ENCODE peak calls at places on chromosomes 12 and 14, in nine cellular contexts. One of them, this sample, is unnamed.

GRCh38 chr12:122031342-122032216 is 9.9 kb downstream of the BCL7A start:
- DNase-seq in left lung: no peak
- DNase-seq in fibroblast of lung: no peak
- DNase-seq in adrenal gland: peak
- DNase-seq in H1: peak
- DNase-seq in tibial artery: no peak
- DNase-seq in HepG2: no peak
- DNase-seq in CD8-positive, alpha-beta T cell: peak
- DNase-seq in OCI-LY7: peak
- DNase-seq in this sample: no peak

GRCh38 chr12:95215925-95216324 is 1.3 kb downstream of the FGD6 start:
- DNase-seq in H1: no peak
- DNase-seq in adrenal gland: no peak
- DNase-seq in tibial artery: no peak
- DNase-seq in CD8-positive, alpha-beta T cell: no peak
- DNase-seq in HepG2: peak
- DNase-seq in left lung: no peak
- DNase-seq in fibroblast of lung: peak
- DNase-seq in OCI-LY7: peak
- DNase-seq in this sample: no peak

GRCh38 chr14:41167040-41167439 is 439.6 kb upstream of the LRFN5 start:
- DNase-seq in CD8-positive, alpha-beta T cell: no peak
- DNase-seq in fibroblast of lung: no peak
- DNase-seq in OCI-LY7: no peak
- DNase-seq in HepG2: no peak
- DNase-seq in H1: no peak
- DNase-seq in left lung: no peak
- DNase-seq in adrenal gland: no peak
- DNase-seq in tibial artery: no peak
- DNase-seq in this sample: no peak

GRCh38 chr12:43113153-43113552 is 438.9 kb downstream of the ADAMTS20 start:
- DNase-seq in left lung: no peak
- DNase-seq in HepG2: no peak
- DNase-seq in fibroblast of lung: peak
- DNase-seq in adrenal gland: no peak
- DNase-seq in H1: no peak
- DNase-seq in CD8-positive, alpha-beta T cell: no peak
- DNase-seq in tibial artery: no peak
- DNase-seq in OCI-LY7: no peak
- DNase-seq in this sample: no peak

GRCh38 chr12:107891967-107892366 is 117.5 kb downstream of the ASCL4 start:
- DNase-seq in CD8-positive, alpha-beta T cell: no peak
- DNase-seq in left lung: no peak
- DNase-seq in H1: no peak
- DNase-seq in adrenal gland: peak
- DNase-seq in tibial artery: no peak
- DNase-seq in OCI-LY7: peak
- DNase-seq in HepG2: no peak
- DNase-seq in fibroblast of lung: no peak
- DNase-seq in this sample: no peak

GRCh38 chr14:72812292-72812851 is 81.5 kb downstream of the DPF3 start:
- DNase-seq in tibial artery: peak
- DNase-seq in H1: no peak
- DNase-seq in HepG2: no peak
- DNase-seq in fibroblast of lung: no peak
- DNase-seq in OCI-LY7: no peak
- DNase-seq in adrenal gland: no peak
- DNase-seq in left lung: no peak
- DNase-seq in CD8-positive, alpha-beta T cell: no peak
- DNase-seq in this sample: peak

GRCh38 chr14:103517626-103518415 is 4.8 kb downstream of the CKB start:
- DNase-seq in fibroblast of lung: no peak
- DNase-seq in CD8-positive, alpha-beta T cell: no peak
- DNase-seq in HepG2: no peak
- DNase-seq in OCI-LY7: no peak
- DNase-seq in H1: peak
- DNase-seq in tibial artery: no peak
- DNase-seq in adrenal gland: peak
- DNase-seq in left lung: no peak
- DNase-seq in this sample: no peak

GRCh38 chr12:80877706-80878384 is 59.9 kb downstream of the LIN7A start:
- DNase-seq in H1: no peak
- DNase-seq in adrenal gland: no peak
- DNase-seq in left lung: no peak
- DNase-seq in OCI-LY7: no peak
- DNase-seq in HepG2: no peak
- DNase-seq in fibroblast of lung: peak
- DNase-seq in CD8-positive, alpha-beta T cell: no peak
- DNase-seq in tibial artery: no peak
- DNase-seq in this sample: no peak

GRCh38 chr14:102321456-102322101 is 2.0 kb downstream of the ZNF839 start:
- DNase-seq in CD8-positive, alpha-beta T cell: no peak
- DNase-seq in OCI-LY7: no peak
- DNase-seq in left lung: no peak
- DNase-seq in adrenal gland: no peak
- DNase-seq in tibial artery: no peak
- DNase-seq in H1: no peak
- DNase-seq in HepG2: peak
- DNase-seq in fibroblast of lung: no peak
- DNase-seq in this sample: no peak

GRCh38 chr12:67271976-67272375 is 2.8 kb downstream of the CAND1 start:
- DNase-seq in H1: no peak
- DNase-seq in fibroblast of lung: peak
- DNase-seq in OCI-LY7: no peak
- DNase-seq in HepG2: no peak
- DNase-seq in tibial artery: no peak
- DNase-seq in CD8-positive, alpha-beta T cell: no peak
- DNase-seq in adrenal gland: no peak
- DNase-seq in left lung: no peak
- DNase-seq in this sample: no peak

GRCh38 chr14:91325211-91325610 is 80.7 kb upstream of the GPR68 start:
- DNase-seq in OCI-LY7: no peak
- DNase-seq in CD8-positive, alpha-beta T cell: peak
- DNase-seq in left lung: no peak
- DNase-seq in H1: no peak
- DNase-seq in adrenal gland: no peak
- DNase-seq in tibial artery: no peak
- DNase-seq in HepG2: no peak
- DNase-seq in fibroblast of lung: no peak
- DNase-seq in this sample: no peak

GRCh38 chr12:9649532-9649940 is 20.0 kb upstream of the CLEC2D start:
- DNase-seq in HepG2: no peak
- DNase-seq in OCI-LY7: peak
- DNase-seq in left lung: no peak
- DNase-seq in H1: no peak
- DNase-seq in fibroblast of lung: no peak
- DNase-seq in CD8-positive, alpha-beta T cell: peak
- DNase-seq in tibial artery: no peak
- DNase-seq in adrenal gland: no peak
- DNase-seq in this sample: no peak

GRCh38 chr14:73753043-73753886 is 39.1 kb upstream of the PNMA1 start:
- DNase-seq in H1: no peak
- DNase-seq in tibial artery: no peak
- DNase-seq in left lung: no peak
- DNase-seq in HepG2: peak
- DNase-seq in OCI-LY7: peak
- DNase-seq in CD8-positive, alpha-beta T cell: peak
- DNase-seq in adrenal gland: peak
- DNase-seq in fibroblast of lung: no peak
- DNase-seq in this sample: no peak

GRCh38 chr12:2376855-2377657 is 324.3 kb downstream of the CACNA1C start:
- DNase-seq in left lung: no peak
- DNase-seq in OCI-LY7: no peak
- DNase-seq in H1: peak
- DNase-seq in fibroblast of lung: no peak
- DNase-seq in HepG2: no peak
- DNase-seq in CD8-positive, alpha-beta T cell: no peak
- DNase-seq in tibial artery: peak
- DNase-seq in adrenal gland: no peak
- DNase-seq in this sample: no peak

DNA sequence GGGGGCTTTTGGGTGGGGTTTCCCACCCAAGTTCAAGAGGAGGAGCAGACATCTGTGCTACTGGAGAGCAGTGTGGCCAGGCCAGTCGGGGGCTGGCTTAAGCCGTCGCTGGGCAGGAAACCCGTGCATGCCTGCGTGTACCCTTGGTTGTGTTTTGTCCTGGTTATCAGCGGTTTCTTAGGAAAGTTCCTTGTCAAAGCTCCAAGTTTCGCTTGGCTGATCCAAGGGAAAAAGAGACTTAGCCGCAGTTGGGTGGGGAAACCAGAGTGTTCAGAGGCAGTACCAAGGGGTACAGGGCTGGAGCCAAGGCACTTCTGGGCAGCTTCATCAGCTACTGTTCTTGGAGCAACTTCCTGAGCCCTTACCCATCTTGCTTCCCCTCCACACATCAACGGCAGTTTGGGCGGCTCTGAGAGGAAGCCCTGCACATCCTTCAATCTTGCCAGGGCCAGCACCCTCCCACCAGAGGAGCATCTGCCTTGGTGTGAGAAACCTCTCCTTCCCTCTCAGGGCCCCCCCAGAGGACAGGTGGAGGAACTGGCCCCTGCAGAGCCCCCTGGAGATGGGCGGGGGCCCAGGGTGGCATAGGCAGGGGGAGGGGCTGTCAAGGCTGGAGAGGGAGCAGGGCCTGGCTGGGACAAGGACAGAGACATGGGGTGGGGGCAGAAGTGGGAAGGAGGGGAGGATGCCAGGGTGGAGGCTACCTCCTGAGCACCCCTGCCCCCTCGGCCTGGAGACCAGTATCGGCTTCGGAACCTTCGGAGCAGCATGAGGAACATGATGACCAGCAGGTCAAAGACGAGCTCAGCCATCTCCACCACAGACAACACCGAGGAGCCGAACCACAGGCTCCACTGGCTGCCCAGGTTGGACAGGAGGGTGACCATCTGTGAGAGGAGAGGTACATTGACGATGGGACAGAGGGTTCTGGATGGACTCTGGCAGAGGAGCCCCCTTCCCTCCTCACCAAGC is 5.8 kb upstream of the TNFRSF1A start:
- DNase-seq in adrenal gland: peak
- DNase-seq in CD8-positive, alpha-beta T cell: no peak
- DNase-seq in HepG2: no peak
- DNase-seq in OCI-LY7: no peak
- DNase-seq in tibial artery: peak
- DNase-seq in H1: no peak
- DNase-seq in left lung: no peak
- DNase-seq in fibroblast of lung: peak
- DNase-seq in this sample: no peak
- H3K4me3 ChIP-seq in adrenal gland: no peak
- H3K4me3 ChIP-seq in CD8-positive, alpha-beta T cell: no peak
- H3K4me3 ChIP-seq in HepG2: no peak
- H3K4me3 ChIP-seq in OCI-LY7: no peak
- H3K4me3 ChIP-seq in tibial artery: peak
- H3K4me3 ChIP-seq in H1: no peak
- H3K4me3 ChIP-seq in left lung: no peak
- H3K4me3 ChIP-seq in fibroblast of lung: no peak
- H3K4me3 ChIP-seq in this sample: no peak

GRCh38 chr12:125187148-125187733 is 122.0 kb downstream of the AACS start:
- DNase-seq in fibroblast of lung: peak
- DNase-seq in CD8-positive, alpha-beta T cell: no peak
- DNase-seq in OCI-LY7: no peak
- DNase-seq in adrenal gland: no peak
- DNase-seq in tibial artery: no peak
- DNase-seq in left lung: no peak
- DNase-seq in HepG2: no peak
- DNase-seq in H1: peak
- DNase-seq in this sample: no peak

GRCh38 chr12:125186471-125187147 is 121.4 kb downstream of the AACS start:
- DNase-seq in H1: peak
- DNase-seq in tibial artery: no peak
- DNase-seq in left lung: no peak
- DNase-seq in OCI-LY7: peak
- DNase-seq in fibroblast of lung: no peak
- DNase-seq in HepG2: no peak
- DNase-seq in adrenal gland: no peak
- DNase-seq in CD8-positive, alpha-beta T cell: no peak
- DNase-seq in this sample: no peak

GRCh38 chr12:125184213-125184952 is 119.1 kb downstream of the AACS start:
- DNase-seq in adrenal gland: no peak
- DNase-seq in H1: no peak
- DNase-seq in CD8-positive, alpha-beta T cell: no peak
- DNase-seq in fibroblast of lung: no peak
- DNase-seq in OCI-LY7: no peak
- DNase-seq in HepG2: no peak
- DNase-seq in tibial artery: no peak
- DNase-seq in left lung: no peak
- DNase-seq in this sample: no peak

GRCh38 chr12:125185311-125185739 is 120.1 kb downstream of the AACS start:
- DNase-seq in CD8-positive, alpha-beta T cell: no peak
- DNase-seq in OCI-LY7: no peak
- DNase-seq in adrenal gland: no peak
- DNase-seq in left lung: no peak
- DNase-seq in HepG2: no peak
- DNase-seq in tibial artery: no peak
- DNase-seq in fibroblast of lung: no peak
- DNase-seq in H1: peak
- DNase-seq in this sample: no peak

GRCh38 chr12:125185740-125186470 is 120.7 kb downstream of the AACS start:
- DNase-seq in fibroblast of lung: peak
- DNase-seq in HepG2: peak
- DNase-seq in adrenal gland: peak
- DNase-seq in OCI-LY7: peak
- DNase-seq in left lung: peak
- DNase-seq in H1: peak
- DNase-seq in CD8-positive, alpha-beta T cell: no peak
- DNase-seq in tibial artery: peak
- DNase-seq in this sample: peak
- TF ChIP-seq CTCF in fibroblast of lung: peak
- TF ChIP-seq CTCF in HepG2: peak
- TF ChIP-seq CTCF in adrenal gland: no peak
- TF ChIP-seq CTCF in OCI-LY7: peak
- TF ChIP-seq CTCF in left lung: peak
- TF ChIP-seq CTCF in H1: peak
- TF ChIP-seq CTCF in CD8-positive, alpha-beta T cell: no peak
- TF ChIP-seq CTCF in tibial artery: peak
- TF ChIP-seq CTCF in this sample: no peak

DNA sequence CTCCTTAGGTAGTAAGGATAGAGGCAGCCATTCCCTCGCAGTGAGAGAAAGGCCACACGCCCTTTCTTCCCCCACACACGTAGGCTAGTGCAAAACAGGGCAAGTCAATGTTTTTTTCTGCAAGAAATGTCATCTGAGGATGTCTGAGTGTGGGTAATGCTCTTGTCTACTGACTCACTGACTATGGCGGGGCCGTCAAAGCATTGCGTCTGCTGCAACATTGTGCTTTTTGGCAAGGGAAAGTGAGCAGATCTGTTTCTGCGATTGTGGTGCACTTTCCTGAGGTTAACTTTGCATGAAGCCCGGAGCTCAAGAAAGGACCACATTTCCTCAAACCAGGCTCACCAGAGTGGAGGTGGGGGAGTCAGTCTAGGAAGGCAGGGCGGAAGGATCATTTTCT is 181.6 kb upstream of the GZMB start:
- DNase-seq in H1: no peak
- DNase-seq in adrenal gland: no peak
- DNase-seq in fibroblast of lung: no peak
- DNase-seq in HepG2: no peak
- DNase-seq in OCI-LY7: no peak
- DNase-seq in tibial artery: no peak
- DNase-seq in left lung: no peak
- DNase-seq in CD8-positive, alpha-beta T cell: no peak
- DNase-seq in this sample: no peak
- H3K27ac ChIP-seq in H1: no peak
- H3K27ac ChIP-seq in adrenal gland: no peak
- H3K27ac ChIP-seq in fibroblast of lung: no peak
- H3K27ac ChIP-seq in HepG2: peak
- H3K27ac ChIP-seq in OCI-LY7: no peak
- H3K27ac ChIP-seq in tibial artery: no peak
- H3K27ac ChIP-seq in left lung: no peak
- H3K27ac ChIP-seq in CD8-positive, alpha-beta T cell: no peak
- H3K27ac ChIP-seq in this sample: no peak

GRCh38 chr12:49899921-49900320 is 3.8 kb downstream of the FAIM2 start:
- DNase-seq in tibial artery: no peak
- DNase-seq in adrenal gland: no peak
- DNase-seq in OCI-LY7: no peak
- DNase-seq in H1: no peak
- DNase-seq in HepG2: no peak
- DNase-seq in fibroblast of lung: no peak
- DNase-seq in left lung: peak
- DNase-seq in CD8-positive, alpha-beta T cell: no peak
- DNase-seq in this sample: no peak
- H3K4me3 ChIP-seq in tibial artery: no peak
- H3K4me3 ChIP-seq in adrenal gland: no peak
- H3K4me3 ChIP-seq in OCI-LY7: no peak
- H3K4me3 ChIP-seq in H1: no peak
- H3K4me3 ChIP-seq in HepG2: no peak
- H3K4me3 ChIP-seq in fibroblast of lung: no peak
- H3K4me3 ChIP-seq in left lung: no peak
- H3K4me3 ChIP-seq in CD8-positive, alpha-beta T cell: no peak
- H3K4me3 ChIP-seq in this sample: no peak

This sample was measured in gastrocnemius medialis.